ENCODE peak calls at places on chromosome 4, in four cellular contexts. Z is left lung, X is BJ, L is heart left ventricle. H is an unnamed sample.

GRCh38 chr4:77145806-77146425 is 11.1 kb upstream of the CCNG2 start:
- DNase-seq in X (no peak), Z (no peak), L (no peak), H (no peak)

GRCh38 chr4:87540176-87541058 is 11.2 kb upstream of the SPARCL1 start:
- DNase-seq in X (no peak), L (no peak), Z (no peak), H (no peak)

GRCh38 chr4:78299565-78299972 is 242.4 kb downstream of the FRAS1 start:
- DNase-seq in Z (no peak), X (no peak), L (no peak), H (no peak)

GRCh38 chr4:48194986-48195773 is 61.1 kb upstream of the TXK start:
- DNase-seq in L (no peak), Z (no peak), X (peak), H (peak)

GRCh38 chr4:93710101-93710846 is 118.3 kb upstream of the ATOH1 start:
- DNase-seq in X (no peak), L (no peak), Z (no peak), H (peak)

GRCh38 chr4:124943145-124943889 is 230.8 kb upstream of the ANKRD50 start:
- DNase-seq in L (no peak), Z (no peak), X (no peak), H (no peak)

GRCh38 chr4:56803473-56803872 is 18.0 kb downstream of the SPINK2 start:
- DNase-seq in Z (no peak), L (no peak), X (no peak), H (no peak)

GRCh38 chr4:99859618-99860017 is 34.6 kb downstream of the LAMTOR3 start:
- DNase-seq in L (no peak), Z (no peak), X (no peak), H (no peak)

GRCh38 chr4:1098311-1098925 is 14.9 kb downstream of the RNF212 start:
- DNase-seq in X (no peak), Z (peak), L (no peak), H (no peak)

GRCh38 chr4:157052429-157053040 is 23.4 kb upstream of the GLRB start:
- DNase-seq in X (no peak), Z (no peak), L (no peak), H (no peak)

GRCh38 chr4:8838296-8838695 is 33.3 kb downstream of the HMX1 start:
- DNase-seq in Z (no peak), X (no peak), L (peak), H (no peak)

GRCh38 chr4:22607382-22607781 is 85.4 kb upstream of the GBA3 start:
- DNase-seq in L (peak), X (no peak), Z (peak), H (peak)

GRCh38 chr4:123096038-123096437 is 173.6 kb upstream of the NUDT6 start:
- DNase-seq in Z (no peak), X (no peak), L (no peak), H (no peak)

GRCh38 chr4:106294062-106294461 is 21.9 kb downstream of the TBCK start:
- DNase-seq in L (no peak), Z (peak), X (no peak), H (no peak)

GRCh38 chr4:40916880-40917279 is 167.1 kb downstream of the NSUN7 start:
- DNase-seq in Z (no peak), L (no peak), X (no peak), H (no peak)

GRCh38 chr4:145438298-145438697 is 43.4 kb upstream of the SMAD1 start:
- DNase-seq in X (no peak), Z (no peak), L (no peak), H (no peak)

GRCh38 chr4:7295917-7296660 is 103.8 kb downstream of the SORCS2 start:
- DNase-seq in Z (peak), L (peak), X (no peak), H (no peak)

GRCh38 chr4:11615601-11616000 is 186.9 kb upstream of the HS3ST1 start:
- DNase-seq in L (no peak), X (no peak), Z (no peak), H (no peak)

GRCh38 chr4:7041851-7042696 is 1.1 kb upstream of the TADA2B start:
- DNase-seq in X (no peak), L (peak), Z (peak), H (no peak)

GRCh38 chr4:54954656-54955388 is 170.6 kb downstream of the KDR start:
- DNase-seq in X (no peak), Z (no peak), L (no peak), H (no peak)

GRCh38 chr4:123305746-123306145 is 90.8 kb upstream of the SPRY1 start:
- DNase-seq in L (no peak), Z (no peak), X (no peak), H (no peak)

GRCh38 chr4:101807351-101807750 is 16.8 kb downstream of the BANK1 start:
- DNase-seq in X (no peak), Z (no peak), L (no peak), H (no peak)

GRCh38 chr4:101801957-101802356 is 11.4 kb downstream of the BANK1 start:
- DNase-seq in L (no peak), Z (no peak), X (no peak), H (no peak)

GRCh38 chr4:101806914-101807313 is 16.4 kb downstream of the BANK1 start:
- DNase-seq in Z (no peak), L (no peak), X (no peak), H (no peak)
- H3K4me3 ChIP-seq in Z (no peak), L (no peak), X (no peak), H (no peak)

GRCh38 chr4:5383191-5383980 is 325.0 kb downstream of the EVC2 start:
- DNase-seq in Z (no peak), L (no peak), X (no peak), H (no peak)
- TF ChIP-seq CTCF in Z (no peak), L (no peak), X (no peak), H (no peak)

GRCh38 chr4:184824776-184825393 is 883 bp downstream of the ACSL1 start:
- DNase-seq in L (no peak), Z (no peak), X (no peak), H (no peak)

GRCh38 chr4:184825394-184826314 is at the start of gene ACSL1:
- DNase-seq in Z (peak), L (peak), X (no peak), H (no peak)

GRCh38 chr4:184826315-184827266 is 823 bp upstream of the ACSL1 start:
- DNase-seq in Z (peak), L (no peak), X (no peak), H (no peak)

GRCh38 chr4:184822356-184822755 is 3.4 kb downstream of the ACSL1 start:
- DNase-seq in Z (no peak), L (no peak), X (no peak), H (no peak)

GRCh38 chr4:184824081-184824775 is 1.5 kb downstream of the ACSL1 start:
- DNase-seq in Z (no peak), X (no peak), L (no peak), H (no peak)
- H3K4me3 ChIP-seq in Z (peak), X (no peak), L (peak), H (peak)

GRCh38 chr4:164943192-164943591 is 34.3 kb downstream of the TRIM61 start:
- DNase-seq in X (no peak), L (no peak), Z (no peak), H (no peak)
- TF ChIP-seq CTCF in X (no peak), L (no peak), Z (no peak), H (no peak)

DNA sequence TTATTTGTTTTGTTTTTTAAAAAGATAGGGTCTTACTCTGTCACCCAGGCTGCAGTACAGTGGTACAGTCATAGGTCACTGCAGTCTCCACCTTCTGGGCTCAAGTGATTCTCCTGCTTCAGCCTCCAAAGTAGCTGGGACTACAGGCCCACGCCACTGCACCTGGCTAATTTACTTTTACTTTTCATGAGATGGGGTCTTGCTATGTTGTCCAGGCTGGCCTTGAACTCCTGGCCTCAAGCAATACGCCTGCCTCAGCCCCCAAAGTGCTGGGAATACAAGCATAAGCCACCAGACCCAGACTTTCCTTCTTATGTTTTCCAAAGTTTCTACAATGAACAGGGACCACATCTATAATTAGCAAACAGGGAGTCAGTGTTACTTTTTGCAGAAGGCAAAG is 37.9 kb upstream of the MXD4 start:
- DNase-seq in X (no peak), Z (no peak), L (no peak), H (no peak)
- H3K4me3 ChIP-seq in X (no peak), Z (no peak), L (no peak), H (no peak)

GRCh38 chr4:82275431-82276423 is 98.1 kb downstream of the HNRNPD start:
- DNase-seq in X (no peak), L (no peak), Z (no peak), H (no peak)
- TF ChIP-seq CTCF in X (no peak), L (no peak), Z (no peak), H (peak)

GRCh38 chr4:140497428-140497775 is 691 bp downstream of the MGAT4D start:
- DNase-seq in X (no peak), L (no peak), Z (no peak), H (no peak)

DNA sequence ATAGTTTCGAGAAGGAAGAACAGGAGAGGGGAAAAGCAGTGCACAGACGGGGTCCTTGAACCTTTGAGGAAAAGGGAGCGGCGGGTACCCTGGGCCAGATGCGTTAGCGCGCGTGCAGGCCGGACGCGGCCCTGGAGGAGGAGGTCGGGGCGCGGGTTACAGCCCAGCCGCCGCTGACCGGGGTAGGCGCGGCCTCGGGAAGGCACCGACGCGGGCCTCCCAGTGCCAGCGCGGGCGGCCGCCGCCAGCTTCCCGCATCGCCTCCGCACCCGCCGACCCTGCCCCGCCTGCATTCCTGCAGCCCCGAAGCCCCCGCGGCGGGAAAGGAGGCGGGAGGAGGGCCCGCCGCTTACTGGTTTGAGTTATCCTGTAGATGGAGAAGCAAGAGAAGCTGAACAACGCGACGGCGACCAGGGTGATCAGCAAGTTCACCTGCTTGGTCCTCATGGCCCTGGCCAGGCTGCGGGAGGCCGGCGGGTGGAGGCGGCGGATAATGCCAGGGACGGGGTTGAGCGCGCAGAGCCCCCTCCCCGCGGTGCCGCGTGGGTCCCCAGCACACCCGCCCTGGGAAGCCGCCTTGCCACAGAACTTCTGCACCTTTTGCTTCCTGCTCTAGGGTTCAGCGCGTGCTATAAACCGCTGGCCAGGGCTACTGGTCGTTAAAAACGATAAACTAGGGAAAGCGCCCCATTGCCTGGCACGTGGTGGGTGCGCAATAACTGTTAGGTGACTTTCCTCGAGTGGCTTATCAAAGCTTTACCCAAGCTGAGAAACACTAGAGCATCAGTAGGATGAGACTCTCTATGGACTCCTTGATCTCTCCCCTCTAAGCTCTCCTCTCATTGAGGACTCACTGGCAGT is at the start of gene MGAT4D:
- DNase-seq in L (peak), Z (peak), X (no peak), H (no peak)
- H3K4me3 ChIP-seq in L (no peak), Z (no peak), X (no peak), H (no peak)

GRCh38 chr4:159227984-159228383 is 125.1 kb downstream of the RAPGEF2 start:
- DNase-seq in L (peak), Z (peak), X (peak), H (no peak)
- TF ChIP-seq CTCF in L (peak), Z (no peak), X (peak), H (no peak)

H was measured in LNCaP clone FGC.